ENCODE peak calls at places on chromosomes 1 and 21, in six cellular contexts. One of them, this sample, is unnamed.

GRCh38 chr1:11929849-11930248 is 3.6 kb upstream of the KIAA2013 start:
- DNase-seq in GM12878: no peak
- DNase-seq in prostate gland: peak
- DNase-seq in heart right ventricle: peak
- DNase-seq in H7: no peak
- DNase-seq in stomach: peak
- DNase-seq in this sample: no peak

GRCh38 chr1:231612393-231613089 is 14.0 kb upstream of the DISC1 start:
- DNase-seq in GM12878: peak
- DNase-seq in prostate gland: no peak
- DNase-seq in heart right ventricle: no peak
- DNase-seq in H7: no peak
- DNase-seq in stomach: peak
- DNase-seq in this sample: peak

GRCh38 chr1:113042336-113043143 is 30.5 kb upstream of the LRIG2 start:
- DNase-seq in GM12878: no peak
- DNase-seq in prostate gland: peak
- DNase-seq in heart right ventricle: peak
- DNase-seq in H7: peak
- DNase-seq in stomach: peak
- DNase-seq in this sample: no peak

GRCh38 chr1:7646981-7647901 is 123.9 kb upstream of the VAMP3 start:
- DNase-seq in GM12878: no peak
- DNase-seq in prostate gland: peak
- DNase-seq in heart right ventricle: peak
- DNase-seq in H7: peak
- DNase-seq in stomach: peak
- DNase-seq in this sample: no peak

GRCh38 chr1:7888248-7889010 is 35.6 kb upstream of the UTS2 start:
- DNase-seq in GM12878: no peak
- DNase-seq in prostate gland: no peak
- DNase-seq in heart right ventricle: no peak
- DNase-seq in H7: no peak
- DNase-seq in stomach: no peak
- DNase-seq in this sample: no peak

GRCh38 chr1:101089608-101090007 is 64.0 kb upstream of the DPH5 start:
- DNase-seq in GM12878: no peak
- DNase-seq in prostate gland: no peak
- DNase-seq in heart right ventricle: no peak
- DNase-seq in H7: no peak
- DNase-seq in stomach: no peak
- DNase-seq in this sample: no peak

GRCh38 chr1:146034976-146035469 is 13.5 kb upstream of the HJV start:
- DNase-seq in GM12878: no peak
- DNase-seq in prostate gland: no peak
- DNase-seq in heart right ventricle: no peak
- DNase-seq in H7: peak
- DNase-seq in stomach: no peak
- DNase-seq in this sample: no peak

GRCh38 chr1:236465959-236466303 is 57.9 kb upstream of the LGALS8 start:
- DNase-seq in GM12878: peak
- DNase-seq in prostate gland: peak
- DNase-seq in heart right ventricle: no peak
- DNase-seq in H7: no peak
- DNase-seq in stomach: no peak
- DNase-seq in this sample: peak

GRCh38 chr21:23968722-23969647 is 1638.3 kb downstream of the MRPL39 start:
- DNase-seq in GM12878: peak
- DNase-seq in prostate gland: no peak
- DNase-seq in heart right ventricle: no peak
- DNase-seq in H7: peak
- DNase-seq in stomach: peak
- DNase-seq in this sample: peak

GRCh38 chr21:21010698-21011097 is 12.5 kb downstream of the NCAM2 start:
- DNase-seq in GM12878: no peak
- DNase-seq in prostate gland: no peak
- DNase-seq in heart right ventricle: no peak
- DNase-seq in H7: no peak
- DNase-seq in stomach: no peak
- DNase-seq in this sample: no peak

GRCh38 chr1:201739492-201740085 is 89.4 kb upstream of the IPO9 start:
- DNase-seq in GM12878: no peak
- DNase-seq in prostate gland: peak
- DNase-seq in heart right ventricle: peak
- DNase-seq in H7: peak
- DNase-seq in stomach: peak
- DNase-seq in this sample: no peak

GRCh38 chr1:83791821-83792437 is 207.0 kb downstream of the TTLL7 start:
- DNase-seq in GM12878: no peak
- DNase-seq in prostate gland: no peak
- DNase-seq in heart right ventricle: no peak
- DNase-seq in H7: no peak
- DNase-seq in stomach: no peak
- DNase-seq in this sample: no peak

GRCh38 chr1:202664083-202664482 is 46.2 kb downstream of the SYT2 start:
- DNase-seq in GM12878: no peak
- DNase-seq in prostate gland: no peak
- DNase-seq in heart right ventricle: no peak
- DNase-seq in H7: no peak
- DNase-seq in stomach: no peak
- DNase-seq in this sample: no peak

GRCh38 chr21:29078884-29079765 is 5.7 kb upstream of the CCT8 start:
- DNase-seq in GM12878: peak
- DNase-seq in prostate gland: no peak
- DNase-seq in heart right ventricle: peak
- DNase-seq in H7: no peak
- DNase-seq in stomach: no peak
- DNase-seq in this sample: peak

GRCh38 chr1:58727363-58727762 is 27.5 kb upstream of the MYSM1 start:
- DNase-seq in GM12878: no peak
- DNase-seq in prostate gland: peak
- DNase-seq in heart right ventricle: no peak
- DNase-seq in H7: no peak
- DNase-seq in stomach: no peak
- DNase-seq in this sample: no peak

GRCh38 chr1:20416706-20417105 is 69.3 kb downstream of the CAMK2N1 start:
- DNase-seq in GM12878: no peak
- DNase-seq in prostate gland: no peak
- DNase-seq in heart right ventricle: no peak
- DNase-seq in H7: no peak
- DNase-seq in stomach: no peak
- DNase-seq in this sample: no peak

GRCh38 chr1:154621875-154622274 is 13.9 kb upstream of the ADAR start:
- DNase-seq in GM12878: no peak
- DNase-seq in prostate gland: no peak
- DNase-seq in heart right ventricle: no peak
- DNase-seq in H7: no peak
- DNase-seq in stomach: no peak
- DNase-seq in this sample: no peak

GRCh38 chr1:12480748-12481362 is 137.2 kb downstream of the DHRS3 start:
- DNase-seq in GM12878: no peak
- DNase-seq in prostate gland: no peak
- DNase-seq in heart right ventricle: no peak
- DNase-seq in H7: no peak
- DNase-seq in stomach: no peak
- DNase-seq in this sample: peak

GRCh38 chr1:22826630-22827580 is 116.3 kb downstream of the EPHB2 start:
- DNase-seq in GM12878: no peak
- DNase-seq in prostate gland: peak
- DNase-seq in heart right ventricle: peak
- DNase-seq in H7: peak
- DNase-seq in stomach: peak
- DNase-seq in this sample: no peak

GRCh38 chr1:30011970-30012369 is 711.4 kb downstream of the MATN1 start:
- DNase-seq in GM12878: no peak
- DNase-seq in prostate gland: no peak
- DNase-seq in heart right ventricle: no peak
- DNase-seq in H7: no peak
- DNase-seq in stomach: no peak
- DNase-seq in this sample: no peak

GRCh38 chr1:9350011-9350907 is 57.6 kb downstream of the SPSB1 start:
- DNase-seq in GM12878: no peak
- DNase-seq in prostate gland: no peak
- DNase-seq in heart right ventricle: no peak
- DNase-seq in H7: no peak
- DNase-seq in stomach: no peak
- DNase-seq in this sample: no peak

GRCh38 chr1:43707191-43708005 is at the start of gene ST3GAL3:
- DNase-seq in GM12878: peak
- DNase-seq in prostate gland: peak
- DNase-seq in heart right ventricle: peak
- DNase-seq in H7: peak
- DNase-seq in stomach: peak
- DNase-seq in this sample: peak

GRCh38 chr1:43706598-43707190 is 642 bp upstream of the ST3GAL3 start:
- DNase-seq in GM12878: no peak
- DNase-seq in prostate gland: no peak
- DNase-seq in heart right ventricle: no peak
- DNase-seq in H7: peak
- DNase-seq in stomach: no peak
- DNase-seq in this sample: no peak

GRCh38 chr1:43705334-43705733 is 2.0 kb upstream of the ST3GAL3 start:
- DNase-seq in GM12878: no peak
- DNase-seq in prostate gland: no peak
- DNase-seq in heart right ventricle: no peak
- DNase-seq in H7: no peak
- DNase-seq in stomach: no peak
- DNase-seq in this sample: no peak

GRCh38 chr1:43704838-43705237 is 2.5 kb upstream of the ST3GAL3 start:
- DNase-seq in GM12878: no peak
- DNase-seq in prostate gland: peak
- DNase-seq in heart right ventricle: no peak
- DNase-seq in H7: no peak
- DNase-seq in stomach: no peak
- DNase-seq in this sample: no peak

DNA sequence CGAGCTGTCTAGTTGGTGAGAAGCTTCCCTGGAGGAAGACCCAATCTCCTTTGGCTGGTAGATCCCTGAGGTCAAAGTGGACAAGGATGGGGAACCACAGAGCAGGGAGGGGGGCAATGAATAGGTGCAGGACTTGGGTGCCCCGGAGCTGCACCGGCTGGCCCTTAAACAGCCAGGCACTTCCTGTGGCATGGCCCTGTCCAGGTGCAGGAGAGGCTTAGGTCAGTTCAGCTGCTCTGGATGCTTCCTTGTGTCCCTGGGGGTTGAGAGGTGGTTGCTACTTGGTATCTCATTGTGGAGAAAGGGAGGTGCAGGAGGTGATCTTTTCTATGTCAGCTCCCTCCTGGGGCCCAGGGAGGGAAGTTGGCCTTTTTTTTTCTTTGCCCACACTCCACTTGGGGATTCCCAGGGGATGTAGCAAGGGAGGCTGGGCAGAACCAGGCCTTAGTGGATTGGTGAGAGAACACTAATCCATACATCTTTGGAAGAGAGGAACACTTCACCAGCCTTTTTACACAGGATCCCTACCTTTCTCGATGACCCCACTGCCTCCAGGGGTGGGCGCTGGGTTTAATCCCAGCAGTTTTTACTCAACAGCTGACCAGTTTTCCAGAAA is 1.2 kb upstream of the ST3GAL3 start:
- DNase-seq in GM12878: no peak
- DNase-seq in prostate gland: no peak
- DNase-seq in heart right ventricle: no peak
- DNase-seq in H7: peak
- DNase-seq in stomach: no peak
- DNase-seq in this sample: no peak
- H3K4me3 ChIP-seq in GM12878: peak
- H3K4me3 ChIP-seq in prostate gland: no peak
- H3K4me3 ChIP-seq in heart right ventricle: no peak
- H3K4me3 ChIP-seq in H7: peak
- H3K4me3 ChIP-seq in stomach: peak
- H3K4me3 ChIP-seq in this sample: peak

DNA sequence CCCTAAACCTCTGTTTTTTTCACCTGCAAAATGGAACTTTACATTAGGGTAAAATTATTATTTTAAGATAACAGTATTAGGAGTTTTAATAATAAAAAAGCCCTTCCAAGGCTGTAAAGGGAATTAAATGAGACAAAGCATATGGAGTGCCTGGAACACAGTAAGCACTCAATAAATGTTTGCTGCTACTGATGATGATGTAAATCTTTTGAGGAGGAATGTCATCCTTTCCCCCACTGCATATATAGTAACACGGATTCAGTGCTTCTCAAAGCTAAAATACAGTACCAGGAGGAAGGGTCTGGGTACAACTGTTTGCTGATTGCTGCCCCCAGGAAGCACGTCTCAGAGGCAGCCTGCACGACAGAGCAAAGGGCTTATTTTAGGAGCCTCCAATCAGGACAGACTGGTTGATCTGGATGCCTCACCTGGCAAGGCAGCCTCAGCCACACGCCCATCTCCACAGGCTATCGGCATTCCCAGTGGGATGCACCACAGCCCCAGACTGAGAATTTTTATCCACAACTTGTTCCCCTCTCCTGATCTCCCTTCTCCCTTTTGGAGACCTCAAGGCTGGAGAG is 64.4 kb downstream of the GADD45A start:
- DNase-seq in GM12878: no peak
- DNase-seq in prostate gland: peak
- DNase-seq in heart right ventricle: no peak
- DNase-seq in H7: peak
- DNase-seq in stomach: peak
- DNase-seq in this sample: no peak
- H3K4me3 ChIP-seq in GM12878: no peak
- H3K4me3 ChIP-seq in prostate gland: no peak
- H3K4me3 ChIP-seq in heart right ventricle: no peak
- H3K4me3 ChIP-seq in H7: no peak
- H3K4me3 ChIP-seq in stomach: no peak
- H3K4me3 ChIP-seq in this sample: no peak

GRCh38 chr1:209585197-209585596 is 1.7 kb downstream of the CAMK1G start:
- DNase-seq in GM12878: no peak
- DNase-seq in prostate gland: no peak
- DNase-seq in heart right ventricle: no peak
- DNase-seq in H7: no peak
- DNase-seq in stomach: no peak
- DNase-seq in this sample: no peak
- H3K4me3 ChIP-seq in GM12878: no peak
- H3K4me3 ChIP-seq in prostate gland: no peak
- H3K4me3 ChIP-seq in heart right ventricle: no peak
- H3K4me3 ChIP-seq in H7: no peak
- H3K4me3 ChIP-seq in stomach: no peak
- H3K4me3 ChIP-seq in this sample: no peak

GRCh38 chr21:44933199-44933937 is 6.5 kb upstream of the SLX9 start:
- DNase-seq in GM12878: no peak
- DNase-seq in prostate gland: no peak
- DNase-seq in heart right ventricle: no peak
- DNase-seq in H7: peak
- DNase-seq in stomach: no peak
- DNase-seq in this sample: no peak

GRCh38 chr21:44933938-44934260 is 5.9 kb upstream of the SLX9 start:
- DNase-seq in GM12878: no peak
- DNase-seq in prostate gland: no peak
- DNase-seq in heart right ventricle: no peak
- DNase-seq in H7: no peak
- DNase-seq in stomach: no peak
- DNase-seq in this sample: no peak

GRCh38 chr21:44931137-44931500 is 8.7 kb upstream of the SLX9 start:
- DNase-seq in GM12878: no peak
- DNase-seq in prostate gland: no peak
- DNase-seq in heart right ventricle: no peak
- DNase-seq in H7: peak
- DNase-seq in stomach: no peak
- DNase-seq in this sample: no peak

GRCh38 chr21:44931501-44932365 is 8.1 kb upstream of the SLX9 start:
- DNase-seq in GM12878: no peak
- DNase-seq in prostate gland: no peak
- DNase-seq in heart right ventricle: no peak
- DNase-seq in H7: peak
- DNase-seq in stomach: no peak
- DNase-seq in this sample: no peak

GRCh38 chr21:44932366-44933181 is 7.3 kb upstream of the SLX9 start:
- DNase-seq in GM12878: no peak
- DNase-seq in prostate gland: no peak
- DNase-seq in heart right ventricle: no peak
- DNase-seq in H7: peak
- DNase-seq in stomach: no peak
- DNase-seq in this sample: no peak
- H3K4me3 ChIP-seq in GM12878: peak
- H3K4me3 ChIP-seq in prostate gland: peak
- H3K4me3 ChIP-seq in heart right ventricle: peak
- H3K4me3 ChIP-seq in H7: peak
- H3K4me3 ChIP-seq in stomach: peak
- H3K4me3 ChIP-seq in this sample: peak

This sample was measured in GM12864.